ENCODE peak calls at places on chromosome 6, in six cellular contexts. S is bronchial epithelial cell, Z is pancreas, A is HFFc6, X is activated gamma-delta T cell treated with Interleukin-2 at 50 U/mL for 16 hours, D is heart right ventricle. J is an unnamed sample.

GRCh38 chr6:39289490-39289889 is 24.7 kb downstream of the KCNK17 start:
- DNase-seq in Z (no peak), A (no peak), D (no peak), X (no peak), S (peak), J (no peak)

GRCh38 chr6:70651326-70651905 is 16.3 kb upstream of the SMAP1 start:
- DNase-seq in Z (no peak), S (no peak), D (no peak), A (no peak), X (peak), J (no peak)

GRCh38 chr6:133159269-133159795 is 81.8 kb upstream of the EYA4 start:
- DNase-seq in A (no peak), Z (no peak), S (peak), D (no peak), X (no peak), J (no peak)

GRCh38 chr6:122770835-122771601 is 8.5 kb upstream of the FABP7 start:
- DNase-seq in D (no peak), S (peak), A (no peak), Z (no peak), X (no peak), J (no peak)

GRCh38 chr6:49906511-49906910 is 40.2 kb upstream of the CRISP1 start:
- DNase-seq in Z (no peak), D (no peak), X (no peak), S (no peak), A (no peak), J (no peak)

GRCh38 chr6:89950879-89951391 is 56.7 kb downstream of the GJA10 start:
- DNase-seq in A (no peak), D (no peak), Z (no peak), S (peak), X (no peak), J (no peak)

GRCh38 chr6:79697430-79697829 is 66.3 kb downstream of the SH3BGRL2 start:
- DNase-seq in Z (no peak), A (no peak), D (no peak), S (no peak), X (no peak), J (no peak)

GRCh38 chr6:125867483-125867935 is 76.7 kb downstream of the NCOA7 start:
- DNase-seq in Z (no peak), D (no peak), A (peak), S (peak), X (no peak), J (peak)

GRCh38 chr6:132341646-132342045 is 59.6 kb downstream of the MOXD1 start:
- DNase-seq in X (no peak), A (no peak), S (no peak), D (no peak), Z (no peak), J (no peak)

GRCh38 chr6:22383016-22383415 is 86.2 kb upstream of the PRL start:
- DNase-seq in A (no peak), Z (no peak), D (no peak), S (peak), X (no peak), J (no peak)

GRCh38 chr6:35512740-35513139 is at the start of gene TULP1:
- DNase-seq in D (no peak), S (no peak), X (no peak), A (no peak), Z (no peak), J (no peak)

GRCh38 chr6:134539865-134540323 is 222.0 kb upstream of the SGK1 start:
- DNase-seq in Z (no peak), D (peak), S (no peak), A (no peak), X (no peak), J (no peak)

GRCh38 chr6:56852611-56853010 is 102.3 kb upstream of the BEND6 start:
- DNase-seq in A (no peak), S (no peak), D (no peak), X (no peak), Z (no peak), J (no peak)

GRCh38 chr6:163950159-163950558 is 535.6 kb downstream of the QKI start:
- DNase-seq in X (no peak), S (peak), D (no peak), A (no peak), Z (no peak), J (no peak)

GRCh38 chr6:129030231-129030630 is 147.3 kb downstream of the LAMA2 start:
- DNase-seq in Z (no peak), S (no peak), D (no peak), A (no peak), X (no peak), J (no peak)

GRCh38 chr6:18362058-18362561 is 25.0 kb upstream of the RNF144B start:
- DNase-seq in A (peak), X (no peak), S (peak), D (no peak), Z (no peak), J (peak)

GRCh38 chr6:53333439-53334408 is 15.0 kb downstream of the ELOVL5 start:
- DNase-seq in D (no peak), Z (no peak), X (no peak), S (no peak), A (no peak), J (no peak)

GRCh38 chr6:157056275-157056674 is 267.0 kb downstream of the TMEM242 start:
- DNase-seq in Z (no peak), X (no peak), S (no peak), A (no peak), D (no peak), J (no peak)

GRCh38 chr6:36968266-36968977 is 13.9 kb downstream of the PI16 start:
- DNase-seq in S (peak), Z (no peak), X (no peak), A (no peak), D (no peak), J (no peak)

GRCh38 chr6:169832247-169832948 is 81.0 kb downstream of the ERMARD start:
- DNase-seq in X (no peak), D (no peak), Z (peak), A (no peak), S (peak), J (no peak)

GRCh38 chr6:30829016-30829415 is 55.3 kb upstream of the DDR1 start:
- DNase-seq in A (no peak), D (no peak), Z (peak), X (no peak), S (no peak), J (no peak)

GRCh38 chr6:53347921-53348435 is 772 bp downstream of the ELOVL5 start:
- DNase-seq in X (peak), A (peak), Z (peak), D (peak), S (no peak), J (no peak)

GRCh38 chr6:148261470-148261869 is 81.2 kb upstream of the SASH1 start:
- DNase-seq in X (no peak), A (no peak), S (no peak), Z (no peak), D (no peak), J (no peak)

GRCh38 chr6:78383968-78384367 is 483.4 kb upstream of the IRAK1BP1 start:
- DNase-seq in Z (no peak), A (no peak), D (no peak), X (no peak), S (no peak), J (no peak)

GRCh38 chr6:56556751-56557540 is 85.7 kb downstream of the DST start:
- DNase-seq in D (no peak), S (no peak), X (no peak), Z (no peak), A (no peak), J (no peak)

GRCh38 chr6:75098709-75099108 is 107.1 kb downstream of the COL12A1 start:
- DNase-seq in Z (no peak), D (peak), X (no peak), S (peak), A (peak), J (peak)

GRCh38 chr6:14360565-14360964 is 243.0 kb downstream of the CD83 start:
- DNase-seq in A (no peak), S (no peak), X (no peak), Z (no peak), D (peak), J (no peak)

GRCh38 chr6:94251878-94252277 is 832.5 kb upstream of the EPHA7 start:
- DNase-seq in D (no peak), X (no peak), S (no peak), Z (no peak), A (no peak), J (no peak)

GRCh38 chr6:167937948-167938911 is 59.2 kb upstream of the KIF25 start:
- DNase-seq in S (peak), Z (no peak), D (no peak), A (no peak), X (no peak), J (no peak)

GRCh38 chr6:42569102-42570028 is 5.5 kb downstream of the UBR2 start:
- DNase-seq in Z (no peak), X (no peak), A (peak), S (peak), D (no peak), J (peak)

GRCh38 chr6:108968325-108968724 is 120.1 kb downstream of the ARMC2 start:
- DNase-seq in D (no peak), Z (no peak), S (no peak), X (no peak), A (no peak), J (no peak)

GRCh38 chr6:45049188-45049843 is 278.8 kb upstream of the RUNX2 start:
- DNase-seq in D (no peak), A (no peak), S (peak), X (no peak), Z (no peak), J (no peak)

J was measured in GM04504.